ENCODE peak calls at places on chromosomes 1 and 21, in seven cellular contexts. E is germinal center; U is T follicular helper cell; B is MCF 10A; A is CD8-positive, alpha-beta memory T cell; L is mucosa of descending colon; R is T-helper 2 cell. T is an unnamed sample.

GRCh38 chr1:197919523-197920301 is 2.5 kb downstream of the LHX9 start:
- DNase-seq in R (no peak), E (no peak), L (peak), A (no peak), U (no peak), B (no peak), T (peak)

GRCh38 chr1:54767526-54767925 is 3.2 kb upstream of the PARS2 start:
- DNase-seq in B (no peak), R (no peak), L (no peak), E (no peak), U (no peak), A (no peak), T (no peak)

GRCh38 chr1:6037338-6037762 is 8.3 kb upstream of the KCNAB2 start:
- DNase-seq in B (peak), U (no peak), R (no peak), E (peak), L (no peak), A (no peak), T (no peak)

GRCh38 chr1:67404212-67404620 is 26.0 kb downstream of the SERBP1 start:
- DNase-seq in L (no peak), R (no peak), A (no peak), U (no peak), E (no peak), B (no peak), T (no peak)

GRCh38 chr1:154155282-154155681 is 409 bp upstream of the NUP210L start:
- DNase-seq in U (no peak), B (no peak), E (no peak), A (no peak), R (no peak), L (no peak), T (no peak)

GRCh38 chr21:34971656-34972055 is 77.4 kb downstream of the RUNX1 start:
- DNase-seq in B (no peak), A (no peak), R (no peak), L (no peak), E (no peak), U (no peak), T (no peak)

GRCh38 chr1:21956720-21957552 is 19.8 kb upstream of the HSPG2 start:
- DNase-seq in R (peak), E (no peak), U (peak), A (peak), L (peak), B (peak), T (no peak)

GRCh38 chr21:46118871-46119564 is 21.1 kb downstream of the COL6A2 start:
- DNase-seq in U (no peak), A (no peak), L (peak), R (peak), E (no peak), B (no peak), T (peak)

GRCh38 chr1:173827611-173828010 is 2.9 kb upstream of the CENPL start:
- DNase-seq in L (no peak), R (no peak), E (no peak), U (no peak), A (no peak), B (peak), T (no peak)

GRCh38 chr1:147762233-147763024 is 2.0 kb upstream of the GJA5 start:
- DNase-seq in U (no peak), L (no peak), R (no peak), E (no peak), B (no peak), A (peak), T (no peak)

GRCh38 chr1:211735208-211736170 is 60.1 kb upstream of the NEK2 start:
- DNase-seq in E (no peak), A (no peak), B (peak), L (no peak), U (no peak), R (no peak), T (no peak)

GRCh38 chr1:3702528-3702927 is 49.7 kb upstream of the CCDC27 start:
- DNase-seq in B (peak), U (no peak), L (no peak), E (no peak), A (no peak), R (no peak), T (no peak)

GRCh38 chr1:983736-984475 is 2.0 kb upstream of the PERM1 start:
- DNase-seq in A (peak), B (no peak), E (peak), L (peak), R (peak), U (peak), T (peak)

GRCh38 chr21:46098303-46099141 is 610 bp downstream of the COL6A2 start:
- DNase-seq in A (no peak), B (no peak), U (no peak), E (no peak), R (no peak), L (peak), T (no peak)

GRCh38 chr1:154568165-154568815 is 712 bp downstream of the CHRNB2 start:
- DNase-seq in A (no peak), U (no peak), B (no peak), L (no peak), E (no peak), R (no peak), T (no peak)

GRCh38 chr1:111565957-111566356 is 53.6 kb upstream of the RAP1A start:
- DNase-seq in L (no peak), R (no peak), U (no peak), B (no peak), A (no peak), E (no peak), T (no peak)

GRCh38 chr1:94734963-94735899 is 84.9 kb upstream of the SLC44A3 start:
- DNase-seq in R (no peak), E (no peak), U (no peak), L (peak), A (no peak), B (peak), T (no peak)

GRCh38 chr1:64895500-64895899 is 70.8 kb downstream of the JAK1 start:
- DNase-seq in E (no peak), B (no peak), A (no peak), R (no peak), L (no peak), U (no peak), T (peak)

GRCh38 chr1:36885537-36886441 is 148.5 kb downstream of the GRIK3 start:
- DNase-seq in E (no peak), B (no peak), R (no peak), U (no peak), A (no peak), L (no peak), T (no peak)

GRCh38 chr1:49333946-49334345 is 557.3 kb upstream of the BEND5 start:
- DNase-seq in E (no peak), B (no peak), U (no peak), A (no peak), L (no peak), R (no peak), T (no peak)

GRCh38 chr1:183806650-183807049 is 1.7 kb downstream of the RGL1 start:
- DNase-seq in E (no peak), B (no peak), R (no peak), U (no peak), L (no peak), A (no peak), T (no peak)